ENCODE peak calls at places on chromosomes 2 and 18, in four cellular contexts. U, D, O and I are unnamed samples.

GRCh38 chr18:61637319-61637718 is 255.5 kb downstream of the RNF152 start:
- DNase-seq in D (no peak), O (no peak), U (no peak), I (no peak)

GRCh38 chr2:183532514-183532913 is 408.3 kb downstream of the NUP35 start:
- DNase-seq in O (no peak), U (no peak), D (no peak), I (no peak)

GRCh38 chr2:231926180-231926741 is at the start of gene NPPC:
- DNase-seq in O (no peak), D (no peak), U (peak), I (peak)

GRCh38 chr2:29114841-29115609 is at the start of gene CLIP4:
- DNase-seq in O (no peak), D (no peak), U (peak), I (peak)

GRCh38 chr2:237859533-237860272 is at the start of gene RAMP1:
- DNase-seq in O (no peak), D (no peak), U (peak), I (no peak)

GRCh38 chr2:150572961-150573395 is 85.5 kb upstream of the RND3 start:
- DNase-seq in U (no peak), D (no peak), O (peak), I (no peak)

GRCh38 chr2:25228848-25229674 is 60.7 kb upstream of the POMC start:
- DNase-seq in O (no peak), D (peak), U (peak), I (peak)

GRCh38 chr18:527136-527535 is 26.6 kb upstream of the COLEC12 start:
- DNase-seq in O (no peak), U (no peak), D (no peak), I (no peak)

GRCh38 chr2:5691659-5692529 is at the start of gene SOX11:
- DNase-seq in D (peak), O (no peak), U (peak), I (no peak)

DNA sequence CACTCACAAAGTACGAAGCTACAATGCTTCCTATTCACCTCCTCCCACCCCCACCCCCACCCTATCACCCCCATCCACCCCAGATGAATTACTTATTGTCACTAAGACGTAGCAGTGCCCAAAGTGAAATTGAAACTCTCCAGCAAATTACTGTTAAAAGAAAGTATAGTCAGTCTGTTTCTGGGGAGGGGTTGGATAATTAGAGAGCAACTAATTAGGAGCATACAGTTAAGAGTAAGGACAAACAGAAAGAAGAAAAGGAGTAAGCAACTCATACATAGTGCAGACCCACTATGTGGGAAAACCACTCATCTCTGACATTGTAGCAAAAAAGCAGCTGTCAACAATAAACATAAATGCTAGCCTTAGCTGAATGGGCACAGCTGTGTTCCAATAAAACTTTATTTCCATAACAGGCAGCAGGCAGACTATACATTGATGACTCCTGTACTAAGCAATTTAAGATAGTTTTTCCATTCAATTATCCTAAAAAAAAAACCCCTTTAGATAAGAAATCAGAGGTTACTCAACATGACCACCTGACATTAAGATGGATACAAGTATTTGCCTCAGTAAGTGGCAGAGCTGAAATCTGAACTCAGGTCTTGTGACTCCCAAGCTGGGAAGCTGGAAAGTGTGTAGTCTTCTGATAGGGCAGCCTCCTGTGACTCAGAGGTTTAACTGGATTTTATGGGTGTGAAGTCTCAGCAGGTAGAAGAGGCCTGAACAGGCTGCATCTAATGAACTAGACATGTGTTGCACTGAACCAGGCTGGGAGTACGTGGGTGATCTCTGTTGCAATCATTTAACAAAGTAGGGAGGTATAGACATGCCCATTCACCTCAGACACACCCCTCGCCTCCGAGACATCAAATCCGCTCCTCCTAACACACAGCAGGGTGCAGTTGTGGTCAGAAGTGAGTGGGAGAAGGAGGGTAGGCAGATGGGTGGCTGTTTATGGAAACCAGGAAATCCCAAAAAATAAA is 171.8 kb upstream of the KLF7 start:
- DNase-seq in O (no peak), D (no peak), U (no peak), I (peak)
- TF ChIP-seq NRF1 in O (no peak), D (no peak), U (no peak), I (no peak)

DNA sequence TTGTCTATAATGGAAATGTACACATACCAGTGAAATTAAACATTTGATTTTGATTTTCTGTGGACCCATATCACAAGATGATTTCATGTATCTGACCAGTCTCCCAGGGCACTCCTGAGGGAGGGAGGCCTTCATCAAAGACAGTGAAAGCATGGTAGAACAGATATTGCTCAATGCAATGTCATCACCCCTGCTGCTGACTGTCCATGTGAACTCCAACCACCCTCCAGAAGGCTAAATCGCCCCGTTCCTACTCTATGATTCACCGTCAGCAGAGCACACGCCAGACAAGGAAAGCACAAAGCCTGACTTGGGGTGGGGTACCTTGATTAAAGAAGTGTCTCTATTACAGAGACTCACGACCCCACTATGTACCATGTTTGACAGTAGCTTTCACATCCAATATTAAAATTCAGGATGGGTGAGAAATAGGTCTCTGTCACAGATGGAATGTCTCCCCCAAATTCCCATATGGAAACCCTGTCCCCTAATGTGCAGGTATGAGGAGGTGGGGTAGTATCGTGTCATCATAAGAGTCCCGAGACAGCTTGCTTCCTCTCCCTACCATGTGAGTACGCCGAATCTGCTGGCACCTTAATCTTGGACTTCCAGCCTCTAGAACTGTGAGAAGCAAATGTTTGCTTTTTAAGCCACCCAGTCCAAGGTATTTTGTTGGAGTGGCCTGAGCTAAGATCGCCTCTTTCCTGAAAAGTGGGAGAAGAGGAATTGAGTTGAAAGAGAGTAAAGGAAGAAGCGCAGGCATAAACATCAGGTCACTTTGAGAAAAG is 42.4 kb downstream of the CYB5A start:
- DNase-seq in D (no peak), O (no peak), U (no peak), I (peak)
- TF ChIP-seq GABPA in D (no peak), O (no peak), U (no peak), I (no peak)

GRCh38 chr2:128632491-128632780 is 313.8 kb upstream of the HS6ST1 start:
- DNase-seq in U (peak), D (no peak), O (no peak), I (no peak)
- TF ChIP-seq NRF1 in U (no peak), D (no peak), O (no peak), I (no peak)

GRCh38 chr2:8581048-8581561 is 100.8 kb upstream of the ID2 start:
- DNase-seq in U (no peak), O (no peak), D (no peak), I (no peak)
- TF ChIP-seq GABPA in U (no peak), O (no peak), D (no peak), I (no peak)

DNA sequence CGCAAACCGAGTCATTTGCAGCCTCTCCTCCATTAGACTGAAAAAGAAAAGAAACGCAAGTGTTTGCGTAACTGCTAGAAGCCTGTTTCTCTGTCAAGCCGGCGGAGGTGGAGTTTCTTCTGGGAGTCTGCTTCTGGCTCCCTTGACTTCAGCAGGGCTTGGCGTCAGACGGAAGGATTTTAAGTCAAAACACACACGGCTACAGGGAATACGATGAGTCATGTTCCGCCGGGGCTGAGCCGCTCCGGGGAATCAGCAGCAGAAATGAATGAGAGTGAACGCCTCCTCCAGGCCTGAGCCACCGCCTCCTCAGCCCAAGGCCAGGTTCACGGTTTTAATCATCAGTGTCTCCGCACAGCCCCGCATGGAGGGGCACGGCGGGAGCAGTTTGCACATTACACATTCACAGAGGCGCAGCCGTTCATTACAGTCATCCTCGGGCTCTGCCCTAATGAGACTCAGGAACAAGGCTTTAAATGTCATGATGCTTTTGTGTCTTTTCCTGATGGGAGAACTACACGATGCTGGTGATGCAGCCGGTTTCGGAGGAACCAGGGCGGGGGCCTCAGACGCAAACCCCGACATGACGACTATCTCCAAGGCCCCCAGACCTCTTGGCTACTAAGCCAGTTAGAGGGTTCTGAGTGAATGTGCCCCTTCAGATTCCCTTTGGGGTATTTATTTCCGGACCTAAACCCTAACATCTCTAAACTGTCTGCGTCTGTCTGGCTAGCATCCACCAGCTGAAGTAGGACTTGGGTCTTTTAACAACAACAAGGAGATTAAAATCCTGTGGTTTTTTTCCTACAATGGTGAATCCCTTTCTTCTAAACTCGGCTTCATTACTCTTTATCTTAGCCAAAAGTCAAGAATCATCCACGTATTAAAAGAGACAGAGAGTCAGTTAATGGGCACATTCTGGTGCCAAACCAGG is 11.1 kb upstream of the SCG2 start:
- DNase-seq in U (peak), D (peak), O (no peak), I (peak)
- TF ChIP-seq NRF1 in U (no peak), D (no peak), O (no peak), I (no peak)

DNA sequence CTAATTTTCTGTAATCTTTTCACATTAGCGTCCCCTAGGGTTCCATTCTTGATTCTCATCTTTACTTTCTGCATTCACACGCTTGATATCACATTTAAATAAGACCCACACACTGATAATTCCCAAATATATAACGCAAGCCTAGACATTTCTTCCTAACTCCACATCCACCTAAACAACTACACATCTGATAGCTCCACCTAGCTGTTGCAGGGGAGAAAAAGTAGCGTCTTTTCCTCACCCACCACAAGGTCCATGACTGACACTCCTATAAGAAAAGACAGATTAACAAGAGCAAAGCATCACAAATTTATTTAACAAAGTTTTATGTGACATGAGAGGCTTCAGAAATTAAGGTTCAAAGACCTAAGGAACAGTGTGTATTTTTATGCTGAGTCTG is 862.2 kb upstream of the DDX18 start:
- DNase-seq in U (peak), D (no peak), O (no peak), I (no peak)
- TF ChIP-seq GABPA in U (no peak), D (no peak), O (no peak), I (no peak)

GRCh38 chr2:201233192-201234166 is 26.9 kb upstream of the CASP8 start:
- DNase-seq in D (peak), U (no peak), O (peak), I (peak)
- TF ChIP-seq NRF1 in D (no peak), U (no peak), O (no peak), I (peak)

GRCh38 chr2:102258025-102258385 is 53.4 kb upstream of the IL1RL1 start:
- DNase-seq in O (no peak), U (no peak), D (no peak), I (no peak)
- TF ChIP-seq GABPA in O (no peak), U (no peak), D (no peak), I (no peak)

GRCh38 chr2:74880054-74880728 is 46.3 kb downstream of the HK2 start:
- DNase-seq in O (no peak), D (no peak), U (no peak), I (no peak)

GRCh38 chr2:74883011-74883410 is 49.1 kb downstream of the HK2 start:
- DNase-seq in D (no peak), U (no peak), O (no peak), I (no peak)

GRCh38 chr2:74882299-74882687 is 48.4 kb downstream of the HK2 start:
- DNase-seq in U (no peak), D (no peak), O (no peak), I (no peak)

GRCh38 chr2:74881626-74882298 is 47.8 kb downstream of the HK2 start:
- DNase-seq in U (no peak), O (no peak), D (no peak), I (no peak)

GRCh38 chr2:74881176-74881575 is 47.2 kb downstream of the HK2 start:
- DNase-seq in U (peak), O (no peak), D (no peak), I (no peak)
- TF ChIP-seq NRF1 in U (no peak), O (no peak), D (no peak), I (no peak)

DNA sequence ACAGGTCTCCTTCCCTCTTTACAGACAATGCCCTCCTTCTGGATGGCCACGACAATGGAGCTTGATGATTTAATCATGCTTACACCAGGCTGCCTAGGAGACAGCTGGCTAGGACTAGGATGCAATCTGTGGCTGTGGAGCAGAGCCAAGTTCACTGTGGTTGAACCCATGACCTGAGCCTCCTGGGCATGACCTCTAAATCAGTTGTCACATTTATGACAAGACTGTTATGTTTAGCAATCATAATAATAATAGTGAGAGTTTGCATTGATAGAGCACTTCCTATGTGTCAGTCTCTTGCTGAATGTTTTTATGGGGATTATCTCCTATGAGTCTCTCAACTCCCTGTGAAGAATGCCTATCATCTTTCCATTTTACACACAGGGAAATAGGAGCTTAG is 244.1 kb downstream of the ICOS start:
- DNase-seq in O (no peak), D (no peak), U (peak), I (no peak)
- TF ChIP-seq GABPA in O (no peak), D (no peak), U (no peak), I (no peak)